ENCODE peak calls at places on chromosomes 4 and X, in six cellular contexts. W, M, D, B, R and Z are unnamed samples.

GRCh38 chr4:41819621-41820020 is 71.1 kb upstream of the PHOX2B start:
- DNase-seq in R (no peak), B (no peak), W (no peak), D (no peak), M (no peak), Z (no peak)

GRCh38 chr4:43732829-43733426 is 715.7 kb downstream of the KCTD8 start:
- DNase-seq in M (no peak), B (no peak), D (no peak), W (no peak), R (no peak), Z (no peak)

GRCh38 chrX:8987672-8988250 is 46.2 kb downstream of the FAM9B start:
- DNase-seq in D (no peak), M (no peak), W (no peak), B (no peak), R (no peak), Z (peak)

GRCh38 chrX:69284491-69284890 is 119.2 kb upstream of the PJA1 start:
- DNase-seq in R (no peak), M (no peak), D (no peak), B (no peak), W (no peak), Z (no peak)

GRCh38 chrX:137432609-137433008 is 133.3 kb upstream of the ZIC3 start:
- DNase-seq in R (no peak), W (no peak), D (no peak), M (no peak), B (peak), Z (no peak)

GRCh38 chrX:45628041-45628440 is 427.4 kb upstream of the DIPK2B start:
- DNase-seq in M (no peak), R (no peak), W (no peak), B (no peak), D (no peak), Z (no peak)

GRCh38 chrX:33447285-33447684 is 235.9 kb upstream of the DMD start:
- DNase-seq in R (no peak), M (no peak), B (no peak), D (no peak), W (no peak), Z (no peak)

GRCh38 chr4:99467908-99468307 is 32.8 kb upstream of the ADH7 start:
- DNase-seq in W (no peak), D (no peak), R (no peak), M (no peak), B (no peak), Z (no peak)

GRCh38 chr4:184845367-184846011 is 19.7 kb upstream of the ACSL1 start:
- DNase-seq in D (no peak), M (peak), W (no peak), R (no peak), B (no peak), Z (no peak)

GRCh38 chr4:61511716-61512488 is 311.8 kb downstream of the ADGRL3 start:
- DNase-seq in M (peak), D (no peak), B (no peak), R (no peak), W (no peak), Z (no peak)

GRCh38 chr4:153763404-153763803 is 3.6 kb upstream of the RNF175 start:
- DNase-seq in R (no peak), W (no peak), M (peak), B (peak), D (no peak), Z (no peak)

GRCh38 chrX:23656684-23657083 is 10.6 kb upstream of the PRDX4 start:
- DNase-seq in D (no peak), W (no peak), B (no peak), M (no peak), R (no peak), Z (no peak)

GRCh38 chrX:11239230-11239629 is 54.0 kb upstream of the AMELX start:
- DNase-seq in W (no peak), M (no peak), D (no peak), R (no peak), B (no peak), Z (no peak)

GRCh38 chr4:132180020-132180427 is 969.1 kb upstream of the PCDH10 start:
- DNase-seq in B (no peak), M (peak), R (no peak), W (no peak), D (no peak), Z (no peak)

GRCh38 chr4:92968556-92968955 is 664.8 kb downstream of the GRID2 start:
- DNase-seq in R (no peak), W (no peak), M (no peak), D (no peak), B (no peak), Z (no peak)

GRCh38 chr4:87442889-87443288 is 20.5 kb downstream of the NUDT9 start:
- DNase-seq in R (no peak), B (no peak), M (no peak), W (no peak), D (no peak), Z (no peak)

GRCh38 chr4:24091632-24092240 is 201.9 kb upstream of the PPARGC1A start:
- DNase-seq in B (no peak), M (no peak), D (no peak), R (no peak), W (no peak), Z (no peak)

GRCh38 chrX:126165721-126166401 is at the start of gene DCAF12L2:
- DNase-seq in R (no peak), W (no peak), B (peak), D (peak), M (no peak), Z (no peak)

GRCh38 chr4:122922877-122923511 is 597 bp upstream of the NUDT6 start:
- DNase-seq in R (peak), M (peak), D (peak), B (peak), W (peak), Z (peak)

GRCh38 chr4:2270341-2271165 is 8.6 kb upstream of the MXD4 start:
- DNase-seq in B (no peak), M (no peak), R (no peak), W (no peak), D (peak), Z (no peak)

GRCh38 chr4:8353912-8354453 is 84.4 kb downstream of the HTRA3 start:
- DNase-seq in W (peak), R (no peak), M (no peak), D (no peak), B (no peak), Z (no peak)

GRCh38 chrX:32538554-32538953 is 672.8 kb downstream of the DMD start:
- DNase-seq in W (no peak), M (no peak), D (no peak), B (no peak), R (no peak), Z (no peak)

GRCh38 chr4:185213829-185214228 is 4.4 kb downstream of the SNX25 start:
- DNase-seq in M (no peak), R (no peak), W (no peak), B (no peak), D (no peak), Z (no peak)

GRCh38 chr4:95398217-95398616 is 150.6 kb downstream of the UNC5C start:
- DNase-seq in W (no peak), R (no peak), D (no peak), M (no peak), B (no peak), Z (no peak)

GRCh38 chrX:11351375-11352295 is 58.4 kb downstream of the AMELX start:
- DNase-seq in R (no peak), M (no peak), B (no peak), D (peak), W (peak), Z (no peak)

GRCh38 chr4:3759236-3759635 is 6.9 kb upstream of the ADRA2C start:
- DNase-seq in M (no peak), B (no peak), R (no peak), W (no peak), D (no peak), Z (no peak)

GRCh38 chrX:13721819-13722527 is 12.4 kb downstream of the TRAPPC2 start:
- DNase-seq in R (no peak), D (no peak), M (no peak), B (no peak), W (no peak), Z (no peak)

GRCh38 chrX:114584983-114585842 is 1.3 kb downstream of the HTR2C start:
- DNase-seq in R (no peak), W (no peak), B (peak), D (no peak), M (no peak), Z (no peak)

GRCh38 chr4:72457158-72457557 is 111.9 kb downstream of the ADAMTS3 start:
- DNase-seq in R (no peak), D (no peak), B (no peak), W (no peak), M (no peak), Z (no peak)

GRCh38 chr4:11769425-11769824 is 340.7 kb upstream of the HS3ST1 start:
- DNase-seq in D (no peak), M (no peak), B (no peak), R (no peak), W (no peak), Z (no peak)

GRCh38 chrX:110992611-110993010 is 103.4 kb upstream of the PAK3 start:
- DNase-seq in D (no peak), M (peak), B (peak), W (no peak), R (no peak), Z (no peak)

GRCh38 chr4:183444953-183445543 is 612 bp downstream of the CDKN2AIP start:
- DNase-seq in W (peak), M (peak), B (peak), D (peak), R (peak), Z (no peak)

GRCh38 chr4:82694892-82695291 is 103.7 kb downstream of the SCD5 start:
- DNase-seq in W (no peak), B (no peak), R (no peak), D (no peak), M (no peak), Z (no peak)

GRCh38 chr4:127250577-127250976 is 382.2 kb upstream of the INTU start:
- DNase-seq in D (no peak), M (no peak), W (no peak), R (no peak), B (no peak), Z (no peak)

GRCh38 chr4:171118091-171118490 is 695.1 kb upstream of the GALNTL6 start:
- DNase-seq in M (peak), R (no peak), B (no peak), W (no peak), D (no peak), Z (no peak)

DNA sequence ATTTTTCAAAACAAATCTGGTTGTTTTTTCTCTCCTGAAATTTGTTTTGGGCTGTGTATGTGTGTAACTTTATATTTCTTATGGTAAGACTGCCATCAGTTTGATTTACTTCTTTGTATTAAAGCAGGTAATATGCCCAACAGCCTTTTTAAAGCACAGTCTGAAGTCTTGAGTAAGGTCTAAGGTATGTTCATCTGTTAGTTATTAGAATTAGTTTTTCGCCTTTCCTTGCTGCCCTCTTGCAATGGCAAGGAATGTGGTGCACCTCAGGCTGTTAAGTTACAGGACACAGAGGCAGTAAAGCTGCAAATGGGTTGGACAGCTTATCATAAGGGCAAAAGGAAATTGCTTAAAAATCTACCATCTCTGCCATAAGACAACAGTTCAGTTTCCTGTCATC is 71.8 kb downstream of the METTL14 start:
- DNase-seq in W (no peak), B (no peak), R (no peak), M (no peak), D (no peak), Z (no peak)
- H3K27ac ChIP-seq in W (peak), B (no peak), R (no peak), M (no peak), D (peak), Z (no peak)

GRCh38 chrX:39162322-39162721 is 361.1 kb downstream of the MID1IP1 start:
- DNase-seq in B (peak), M (no peak), W (no peak), R (peak), D (no peak), Z (peak)

GRCh38 chrX:39158801-39159657 is 357.8 kb downstream of the MID1IP1 start:
- DNase-seq in R (no peak), M (no peak), D (no peak), W (no peak), B (no peak), Z (no peak)

GRCh38 chrX:39161856-39162255 is 360.6 kb downstream of the MID1IP1 start:
- DNase-seq in R (no peak), B (no peak), D (no peak), M (no peak), W (no peak), Z (no peak)

GRCh38 chrX:39157006-39157405 is 355.7 kb downstream of the MID1IP1 start:
- DNase-seq in W (no peak), M (no peak), D (no peak), R (no peak), B (no peak), Z (no peak)

GRCh38 chrX:39157796-39158195 is 356.5 kb downstream of the MID1IP1 start:
- DNase-seq in B (no peak), W (no peak), D (no peak), M (no peak), R (no peak), Z (no peak)
- H3K27ac ChIP-seq in B (no peak), W (no peak), D (no peak), M (no peak), R (no peak), Z (no peak)

DNA sequence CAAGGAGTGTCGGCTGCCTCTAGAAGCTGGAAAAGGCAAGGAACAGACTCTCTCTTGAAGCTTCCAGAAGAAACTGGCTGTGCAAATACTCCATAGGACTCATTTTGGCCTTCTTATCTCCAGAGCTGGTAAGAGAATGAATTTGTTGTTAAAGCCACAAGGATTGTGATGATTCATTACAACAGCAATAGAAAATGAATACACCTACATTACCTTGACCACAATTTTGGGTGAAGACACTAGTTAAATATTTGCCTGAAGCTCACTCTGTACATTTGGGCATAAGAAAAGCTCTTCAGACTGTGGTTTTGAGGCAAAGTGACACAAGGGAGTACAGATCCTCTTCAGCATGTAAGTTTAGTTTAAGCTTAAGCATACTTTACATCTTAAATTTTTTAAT is 134.5 kb upstream of the TLL1 start:
- DNase-seq in M (peak), D (no peak), R (no peak), W (no peak), B (no peak), Z (no peak)
- H3K27ac ChIP-seq in M (no peak), D (no peak), R (no peak), W (no peak), B (no peak), Z (no peak)

GRCh38 chr4:187075514-187075913 is 351.9 kb upstream of the FAT1 start:
- DNase-seq in D (no peak), M (no peak), B (no peak), W (no peak), R (no peak), Z (no peak)
- H3K27ac ChIP-seq in D (no peak), M (no peak), B (no peak), W (no peak), R (no peak), Z (no peak)

DNA sequence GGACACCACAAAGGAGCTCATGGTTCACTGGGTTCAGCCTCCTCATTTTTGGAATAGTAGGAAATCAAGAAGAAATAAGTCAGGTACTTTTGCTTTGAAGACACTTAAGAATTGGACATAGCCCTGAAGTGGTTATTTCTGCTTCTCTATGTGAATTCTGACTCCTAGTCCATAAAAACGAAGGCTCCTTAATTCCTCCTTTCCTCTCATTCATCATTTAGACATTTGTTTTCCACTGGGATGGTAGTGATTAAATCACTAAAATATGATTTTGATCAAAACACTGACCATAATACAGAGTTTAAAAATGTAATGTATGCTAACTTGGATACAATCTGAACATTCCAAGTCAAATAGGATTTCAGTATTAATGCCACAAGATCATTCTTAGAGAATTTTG is 34.7 kb upstream of the CYP2U1 start:
- DNase-seq in W (no peak), R (no peak), D (no peak), M (no peak), B (no peak), Z (no peak)
- H3K27ac ChIP-seq in W (no peak), R (no peak), D (no peak), M (no peak), B (no peak), Z (no peak)

GRCh38 chr4:168850016-168850415 is 160.0 kb downstream of the CBR4 start:
- DNase-seq in B (no peak), R (no peak), W (no peak), D (no peak), M (no peak), Z (no peak)
- H3K27ac ChIP-seq in B (no peak), R (no peak), W (peak), D (peak), M (no peak), Z (no peak)

GRCh38 chrX:64291106-64291505 is 60.7 kb upstream of the ASB12 start:
- DNase-seq in M (no peak), W (no peak), R (no peak), B (no peak), D (no peak), Z (no peak)
- H3K27ac ChIP-seq in M (no peak), W (no peak), R (no peak), B (no peak), D (no peak), Z (no peak)